ENCODE peak calls at places on chromosomes 7 and 10, in ten cellular contexts. One of them, this sample, is unnamed.

GRCh38 chr10:121216721-121217181 is 365.6 kb downstream of the WDR11 start:
- DNase-seq in heart left ventricle: no peak
- DNase-seq in ELR: no peak
- DNase-seq in ELF-1: no peak
- DNase-seq in GM04504: no peak
- DNase-seq in nephron progenitor cell: no peak
- DNase-seq in IMR-90: no peak
- DNase-seq in M059J: peak
- DNase-seq in activated CD4-positive, alpha-beta T cell treated with anti-CD3 and anti-CD28 coated beads for 36 hours: no peak
- DNase-seq in head of caudate nucleus: peak
- DNase-seq in this sample: peak

GRCh38 chr10:64082083-64082482 is 560.9 kb downstream of the REEP3 start:
- DNase-seq in heart left ventricle: no peak
- DNase-seq in ELR: no peak
- DNase-seq in ELF-1: no peak
- DNase-seq in GM04504: no peak
- DNase-seq in nephron progenitor cell: no peak
- DNase-seq in IMR-90: no peak
- DNase-seq in M059J: no peak
- DNase-seq in activated CD4-positive, alpha-beta T cell treated with anti-CD3 and anti-CD28 coated beads for 36 hours: no peak
- DNase-seq in head of caudate nucleus: no peak
- DNase-seq in this sample: no peak

GRCh38 chr10:102675887-102676616 is 31.8 kb downstream of the TRIM8 start:
- DNase-seq in heart left ventricle: no peak
- DNase-seq in ELR: peak
- DNase-seq in ELF-1: no peak
- DNase-seq in GM04504: peak
- DNase-seq in nephron progenitor cell: peak
- DNase-seq in IMR-90: peak
- DNase-seq in M059J: peak
- DNase-seq in activated CD4-positive, alpha-beta T cell treated with anti-CD3 and anti-CD28 coated beads for 36 hours: no peak
- DNase-seq in head of caudate nucleus: no peak
- DNase-seq in this sample: no peak

GRCh38 chr7:101915000-101915399 is 97.6 kb downstream of the CUX1 start:
- DNase-seq in heart left ventricle: peak
- DNase-seq in ELR: no peak
- DNase-seq in ELF-1: no peak
- DNase-seq in GM04504: no peak
- DNase-seq in nephron progenitor cell: no peak
- DNase-seq in IMR-90: no peak
- DNase-seq in M059J: no peak
- DNase-seq in activated CD4-positive, alpha-beta T cell treated with anti-CD3 and anti-CD28 coated beads for 36 hours: no peak
- DNase-seq in head of caudate nucleus: no peak
- DNase-seq in this sample: peak

GRCh38 chr7:5767066-5767465 is 14.4 kb downstream of the RNF216 start:
- DNase-seq in heart left ventricle: no peak
- DNase-seq in ELR: peak
- DNase-seq in ELF-1: no peak
- DNase-seq in GM04504: no peak
- DNase-seq in nephron progenitor cell: no peak
- DNase-seq in IMR-90: no peak
- DNase-seq in M059J: peak
- DNase-seq in activated CD4-positive, alpha-beta T cell treated with anti-CD3 and anti-CD28 coated beads for 36 hours: no peak
- DNase-seq in head of caudate nucleus: no peak
- DNase-seq in this sample: no peak

GRCh38 chr7:98613601-98614425 is 3.3 kb upstream of the NPTX2 start:
- DNase-seq in heart left ventricle: no peak
- DNase-seq in ELR: peak
- DNase-seq in ELF-1: peak
- DNase-seq in GM04504: no peak
- DNase-seq in nephron progenitor cell: peak
- DNase-seq in IMR-90: peak
- DNase-seq in M059J: peak
- DNase-seq in activated CD4-positive, alpha-beta T cell treated with anti-CD3 and anti-CD28 coated beads for 36 hours: no peak
- DNase-seq in head of caudate nucleus: no peak
- DNase-seq in this sample: no peak

GRCh38 chr10:31166606-31167005 is 134.9 kb upstream of the ZNF438 start:
- DNase-seq in heart left ventricle: no peak
- DNase-seq in ELR: peak
- DNase-seq in ELF-1: no peak
- DNase-seq in GM04504: no peak
- DNase-seq in nephron progenitor cell: no peak
- DNase-seq in IMR-90: peak
- DNase-seq in M059J: no peak
- DNase-seq in activated CD4-positive, alpha-beta T cell treated with anti-CD3 and anti-CD28 coated beads for 36 hours: no peak
- DNase-seq in head of caudate nucleus: no peak
- DNase-seq in this sample: no peak

GRCh38 chr7:105677395-105677701 is 96.1 kb upstream of the EFCAB10 start:
- DNase-seq in heart left ventricle: no peak
- DNase-seq in ELR: no peak
- DNase-seq in ELF-1: peak
- DNase-seq in GM04504: no peak
- DNase-seq in nephron progenitor cell: no peak
- DNase-seq in IMR-90: no peak
- DNase-seq in M059J: no peak
- DNase-seq in activated CD4-positive, alpha-beta T cell treated with anti-CD3 and anti-CD28 coated beads for 36 hours: no peak
- DNase-seq in head of caudate nucleus: no peak
- DNase-seq in this sample: no peak

GRCh38 chr7:33986951-33987948 is 81.9 kb downstream of the BMPER start:
- DNase-seq in heart left ventricle: no peak
- DNase-seq in ELR: peak
- DNase-seq in ELF-1: peak
- DNase-seq in GM04504: peak
- DNase-seq in nephron progenitor cell: no peak
- DNase-seq in IMR-90: peak
- DNase-seq in M059J: peak
- DNase-seq in activated CD4-positive, alpha-beta T cell treated with anti-CD3 and anti-CD28 coated beads for 36 hours: no peak
- DNase-seq in head of caudate nucleus: no peak
- DNase-seq in this sample: no peak

GRCh38 chr10:71285180-71285545 is 33.9 kb upstream of the SLC29A3 start:
- DNase-seq in heart left ventricle: no peak
- DNase-seq in ELR: peak
- DNase-seq in ELF-1: peak
- DNase-seq in GM04504: no peak
- DNase-seq in nephron progenitor cell: peak
- DNase-seq in IMR-90: peak
- DNase-seq in M059J: peak
- DNase-seq in activated CD4-positive, alpha-beta T cell treated with anti-CD3 and anti-CD28 coated beads for 36 hours: peak
- DNase-seq in head of caudate nucleus: peak
- DNase-seq in this sample: peak

GRCh38 chr7:2165610-2166594 is 66.8 kb downstream of the MAD1L1 start:
- DNase-seq in heart left ventricle: peak
- DNase-seq in ELR: no peak
- DNase-seq in ELF-1: peak
- DNase-seq in GM04504: no peak
- DNase-seq in nephron progenitor cell: no peak
- DNase-seq in IMR-90: no peak
- DNase-seq in M059J: no peak
- DNase-seq in activated CD4-positive, alpha-beta T cell treated with anti-CD3 and anti-CD28 coated beads for 36 hours: no peak
- DNase-seq in head of caudate nucleus: no peak
- DNase-seq in this sample: peak

GRCh38 chr7:156895024-156895780 is 2.2 kb upstream of the LMBR1 start:
- DNase-seq in heart left ventricle: peak
- DNase-seq in ELR: no peak
- DNase-seq in ELF-1: no peak
- DNase-seq in GM04504: no peak
- DNase-seq in nephron progenitor cell: no peak
- DNase-seq in IMR-90: no peak
- DNase-seq in M059J: no peak
- DNase-seq in activated CD4-positive, alpha-beta T cell treated with anti-CD3 and anti-CD28 coated beads for 36 hours: no peak
- DNase-seq in head of caudate nucleus: no peak
- DNase-seq in this sample: no peak

GRCh38 chr7:68417659-68418058 is 1180.6 kb upstream of the AUTS2 start:
- DNase-seq in heart left ventricle: no peak
- DNase-seq in ELR: peak
- DNase-seq in ELF-1: no peak
- DNase-seq in GM04504: no peak
- DNase-seq in nephron progenitor cell: no peak
- DNase-seq in IMR-90: no peak
- DNase-seq in M059J: peak
- DNase-seq in activated CD4-positive, alpha-beta T cell treated with anti-CD3 and anti-CD28 coated beads for 36 hours: no peak
- DNase-seq in head of caudate nucleus: no peak
- DNase-seq in this sample: no peak

This sample was measured in right cardiac atrium.